ENCODE peak calls at places on chromosomes 13 and 19, in seven cellular contexts. One of them, this sample, is unnamed.

GRCh38 chr13:75685239-75685697 is 49.1 kb downstream of the LMO7 start:
- DNase-seq in kidney epithelial cell: peak
- DNase-seq in breast epithelium: no peak
- DNase-seq in endothelial cell: no peak
- DNase-seq in cardiac fibroblast: peak
- DNase-seq in BJ: peak
- DNase-seq in SK-N-SH: no peak
- DNase-seq in this sample: no peak

GRCh38 chr13:42216422-42216735 is 55.6 kb upstream of the AKAP11 start:
- DNase-seq in kidney epithelial cell: no peak
- DNase-seq in breast epithelium: no peak
- DNase-seq in endothelial cell: no peak
- DNase-seq in cardiac fibroblast: no peak
- DNase-seq in BJ: no peak
- DNase-seq in SK-N-SH: no peak
- DNase-seq in this sample: no peak

GRCh38 chr19:56840452-56841193 is at the start of the genes PEG3 and ZIM2:
- DNase-seq in kidney epithelial cell: no peak
- DNase-seq in breast epithelium: peak
- DNase-seq in endothelial cell: no peak
- DNase-seq in cardiac fibroblast: no peak
- DNase-seq in BJ: no peak
- DNase-seq in SK-N-SH: peak
- DNase-seq in this sample: no peak

GRCh38 chr19:53019684-53020083 is 6.0 kb downstream of the ERVV-1 start:
- DNase-seq in kidney epithelial cell: no peak
- DNase-seq in breast epithelium: no peak
- DNase-seq in endothelial cell: peak
- DNase-seq in cardiac fibroblast: peak
- DNase-seq in BJ: no peak
- DNase-seq in SK-N-SH: no peak
- DNase-seq in this sample: no peak

GRCh38 chr13:108225440-108225839 is 7.2 kb downstream of the ABHD13 start:
- DNase-seq in kidney epithelial cell: no peak
- DNase-seq in breast epithelium: no peak
- DNase-seq in endothelial cell: no peak
- DNase-seq in cardiac fibroblast: no peak
- DNase-seq in BJ: no peak
- DNase-seq in SK-N-SH: no peak
- DNase-seq in this sample: no peak

GRCh38 chr13:20822406-20822805 is 48.6 kb upstream of the EEF1AKMT1 start:
- DNase-seq in kidney epithelial cell: no peak
- DNase-seq in breast epithelium: no peak
- DNase-seq in endothelial cell: no peak
- DNase-seq in cardiac fibroblast: no peak
- DNase-seq in BJ: no peak
- DNase-seq in SK-N-SH: no peak
- DNase-seq in this sample: no peak

GRCh38 chr13:37375724-37376123 is 222.8 kb downstream of the POSTN start:
- DNase-seq in kidney epithelial cell: no peak
- DNase-seq in breast epithelium: no peak
- DNase-seq in endothelial cell: no peak
- DNase-seq in cardiac fibroblast: peak
- DNase-seq in BJ: no peak
- DNase-seq in SK-N-SH: no peak
- DNase-seq in this sample: no peak

GRCh38 chr13:112058519-112058873 is 8.5 kb upstream of the SOX1 start:
- DNase-seq in kidney epithelial cell: no peak
- DNase-seq in breast epithelium: no peak
- DNase-seq in endothelial cell: no peak
- DNase-seq in cardiac fibroblast: no peak
- DNase-seq in BJ: no peak
- DNase-seq in SK-N-SH: no peak
- DNase-seq in this sample: no peak

GRCh38 chr13:102825921-102826706 is 19.7 kb upstream of the ERCC5 start:
- DNase-seq in kidney epithelial cell: peak
- DNase-seq in breast epithelium: no peak
- DNase-seq in endothelial cell: no peak
- DNase-seq in cardiac fibroblast: peak
- DNase-seq in BJ: peak
- DNase-seq in SK-N-SH: no peak
- DNase-seq in this sample: peak

GRCh38 chr13:24175847-24176246 is 15.3 kb downstream of the SPATA13 start:
- DNase-seq in kidney epithelial cell: no peak
- DNase-seq in breast epithelium: no peak
- DNase-seq in endothelial cell: no peak
- DNase-seq in cardiac fibroblast: no peak
- DNase-seq in BJ: no peak
- DNase-seq in SK-N-SH: no peak
- DNase-seq in this sample: no peak

GRCh38 chr19:4059931-4060620 is 6.6 kb downstream of the ZBTB7A start:
- DNase-seq in kidney epithelial cell: no peak
- DNase-seq in breast epithelium: no peak
- DNase-seq in endothelial cell: no peak
- DNase-seq in cardiac fibroblast: peak
- DNase-seq in BJ: no peak
- DNase-seq in SK-N-SH: no peak
- DNase-seq in this sample: no peak

GRCh38 chr13:98752111-98752941 is at the start of gene SLC15A1:
- DNase-seq in kidney epithelial cell: no peak
- DNase-seq in breast epithelium: no peak
- DNase-seq in endothelial cell: peak
- DNase-seq in cardiac fibroblast: no peak
- DNase-seq in BJ: no peak
- DNase-seq in SK-N-SH: peak
- DNase-seq in this sample: no peak

GRCh38 chr19:51904331-51905165 is at the start of gene ZNF649:
- DNase-seq in kidney epithelial cell: peak
- DNase-seq in breast epithelium: peak
- DNase-seq in endothelial cell: peak
- DNase-seq in cardiac fibroblast: peak
- DNase-seq in BJ: no peak
- DNase-seq in SK-N-SH: peak
- DNase-seq in this sample: peak

DNA sequence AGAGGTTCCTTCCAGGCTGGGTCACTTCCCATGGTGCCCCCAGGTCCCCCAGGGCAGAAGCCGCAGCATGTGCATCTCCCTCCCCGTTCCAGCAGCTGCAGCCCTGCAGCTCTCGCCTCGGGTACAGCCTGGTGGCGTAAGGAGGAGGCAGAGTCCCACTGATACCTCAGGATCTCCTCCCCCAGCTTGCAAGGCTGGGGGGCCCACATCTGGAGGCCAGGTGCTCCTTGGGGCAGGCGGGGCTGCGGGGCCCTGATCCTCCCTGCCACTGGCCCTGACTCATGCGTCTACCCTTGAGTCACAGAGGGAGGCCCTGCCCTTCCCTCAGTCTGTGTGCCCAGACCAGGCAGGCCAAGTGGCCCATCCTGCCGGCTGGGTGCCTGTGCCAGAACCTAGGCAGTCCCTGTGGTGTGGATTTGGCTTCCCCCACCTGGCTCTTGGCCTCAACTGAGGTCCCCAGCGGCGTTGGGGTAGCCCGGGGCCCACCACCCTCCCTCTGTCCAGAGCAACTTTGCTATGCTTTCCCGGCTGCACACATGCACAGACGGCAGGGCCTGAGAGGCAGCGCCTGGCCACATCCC is 12.8 kb downstream of the YIPF2 start:
- DNase-seq in kidney epithelial cell: peak
- DNase-seq in breast epithelium: no peak
- DNase-seq in endothelial cell: no peak
- DNase-seq in cardiac fibroblast: peak
- DNase-seq in BJ: peak
- DNase-seq in SK-N-SH: peak
- DNase-seq in this sample: peak
- TF ChIP-seq CTCF in kidney epithelial cell: no peak
- TF ChIP-seq CTCF in breast epithelium: no peak
- TF ChIP-seq CTCF in endothelial cell: no peak
- TF ChIP-seq CTCF in cardiac fibroblast: peak
- TF ChIP-seq CTCF in BJ: peak
- TF ChIP-seq CTCF in SK-N-SH: no peak
- TF ChIP-seq CTCF in this sample: peak

GRCh38 chr13:43755844-43756243 is 30.9 kb downstream of the ENOX1 start:
- DNase-seq in kidney epithelial cell: no peak
- DNase-seq in breast epithelium: no peak
- DNase-seq in endothelial cell: no peak
- DNase-seq in cardiac fibroblast: no peak
- DNase-seq in BJ: no peak
- DNase-seq in SK-N-SH: no peak
- DNase-seq in this sample: no peak
- TF ChIP-seq CTCF in kidney epithelial cell: no peak
- TF ChIP-seq CTCF in breast epithelium: no peak
- TF ChIP-seq CTCF in endothelial cell: no peak
- TF ChIP-seq CTCF in cardiac fibroblast: no peak
- TF ChIP-seq CTCF in BJ: no peak
- TF ChIP-seq CTCF in SK-N-SH: no peak
- TF ChIP-seq CTCF in this sample: no peak

GRCh38 chr19:2424686-2425621 is 2.4 kb downstream of the TIMM13 start:
- DNase-seq in kidney epithelial cell: peak
- DNase-seq in breast epithelium: no peak
- DNase-seq in endothelial cell: peak
- DNase-seq in cardiac fibroblast: peak
- DNase-seq in BJ: no peak
- DNase-seq in SK-N-SH: peak
- DNase-seq in this sample: peak
- TF ChIP-seq CTCF in kidney epithelial cell: peak
- TF ChIP-seq CTCF in breast epithelium: no peak
- TF ChIP-seq CTCF in endothelial cell: peak
- TF ChIP-seq CTCF in cardiac fibroblast: peak
- TF ChIP-seq CTCF in BJ: peak
- TF ChIP-seq CTCF in SK-N-SH: no peak
- TF ChIP-seq CTCF in this sample: peak

GRCh38 chr19:18502633-18503294 is 19.1 kb downstream of the ELL start:
- DNase-seq in kidney epithelial cell: no peak
- DNase-seq in breast epithelium: no peak
- DNase-seq in endothelial cell: no peak
- DNase-seq in cardiac fibroblast: no peak
- DNase-seq in BJ: no peak
- DNase-seq in SK-N-SH: peak
- DNase-seq in this sample: no peak
- TF ChIP-seq CTCF in kidney epithelial cell: no peak
- TF ChIP-seq CTCF in breast epithelium: no peak
- TF ChIP-seq CTCF in endothelial cell: no peak
- TF ChIP-seq CTCF in cardiac fibroblast: no peak
- TF ChIP-seq CTCF in BJ: no peak
- TF ChIP-seq CTCF in SK-N-SH: no peak
- TF ChIP-seq CTCF in this sample: no peak

GRCh38 chr13:72694314-72694713 is 33.1 kb downstream of the MZT1 start:
- DNase-seq in kidney epithelial cell: no peak
- DNase-seq in breast epithelium: no peak
- DNase-seq in endothelial cell: no peak
- DNase-seq in cardiac fibroblast: no peak
- DNase-seq in BJ: no peak
- DNase-seq in SK-N-SH: no peak
- DNase-seq in this sample: no peak

GRCh38 chr13:72698164-72698563 is 29.3 kb downstream of the MZT1 start:
- DNase-seq in kidney epithelial cell: no peak
- DNase-seq in breast epithelium: no peak
- DNase-seq in endothelial cell: no peak
- DNase-seq in cardiac fibroblast: peak
- DNase-seq in BJ: no peak
- DNase-seq in SK-N-SH: no peak
- DNase-seq in this sample: no peak

GRCh38 chr13:72692884-72693514 is 34.4 kb downstream of the MZT1 start:
- DNase-seq in kidney epithelial cell: no peak
- DNase-seq in breast epithelium: no peak
- DNase-seq in endothelial cell: no peak
- DNase-seq in cardiac fibroblast: no peak
- DNase-seq in BJ: no peak
- DNase-seq in SK-N-SH: no peak
- DNase-seq in this sample: no peak

GRCh38 chr13:72693832-72694231 is 33.6 kb downstream of the MZT1 start:
- DNase-seq in kidney epithelial cell: no peak
- DNase-seq in breast epithelium: no peak
- DNase-seq in endothelial cell: no peak
- DNase-seq in cardiac fibroblast: no peak
- DNase-seq in BJ: no peak
- DNase-seq in SK-N-SH: no peak
- DNase-seq in this sample: no peak

GRCh38 chr13:72696590-72696989 is 30.8 kb downstream of the MZT1 start:
- DNase-seq in kidney epithelial cell: no peak
- DNase-seq in breast epithelium: no peak
- DNase-seq in endothelial cell: no peak
- DNase-seq in cardiac fibroblast: peak
- DNase-seq in BJ: no peak
- DNase-seq in SK-N-SH: peak
- DNase-seq in this sample: no peak
- TF ChIP-seq CTCF in kidney epithelial cell: peak
- TF ChIP-seq CTCF in breast epithelium: peak
- TF ChIP-seq CTCF in endothelial cell: no peak
- TF ChIP-seq CTCF in cardiac fibroblast: peak
- TF ChIP-seq CTCF in BJ: peak
- TF ChIP-seq CTCF in SK-N-SH: peak
- TF ChIP-seq CTCF in this sample: peak

DNA sequence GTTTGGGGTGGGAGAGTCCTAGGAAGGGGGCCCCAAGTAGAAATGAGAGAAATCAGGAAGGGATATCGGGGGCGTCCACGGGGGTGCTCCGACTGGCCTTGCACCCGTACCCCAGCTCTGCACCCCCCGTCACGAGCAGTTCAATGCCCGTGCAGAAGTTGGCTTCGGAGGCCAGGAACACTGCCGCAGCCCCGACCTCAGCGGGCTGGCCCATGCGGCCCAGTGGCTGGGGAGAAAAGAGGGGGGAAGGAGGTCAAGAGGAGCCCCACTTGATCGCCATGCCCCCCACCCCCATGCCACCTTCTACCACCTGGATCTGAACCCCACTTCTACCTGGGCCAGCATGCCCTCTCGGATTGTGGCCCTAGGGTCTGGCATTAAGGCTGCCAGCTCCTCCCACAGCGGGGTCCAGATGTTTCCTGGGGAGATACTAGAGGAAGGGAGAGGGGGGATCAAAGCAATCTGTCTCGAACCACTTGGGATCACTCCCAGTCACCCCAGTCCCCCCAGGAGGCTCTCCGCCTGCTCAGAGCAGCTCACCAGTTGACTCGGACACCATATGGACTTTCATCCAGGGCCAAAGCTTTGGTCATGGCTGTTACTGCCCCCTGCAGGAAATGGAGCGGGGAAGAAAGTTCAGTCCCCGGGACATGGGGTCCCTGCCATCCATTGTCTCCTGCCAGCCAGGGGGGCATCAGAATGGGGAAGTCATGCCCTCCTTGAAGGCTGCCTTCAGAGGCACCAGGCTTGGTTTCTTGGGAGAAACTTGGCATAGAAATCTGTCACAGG is 2.5 kb upstream of the BCAT2 start:
- DNase-seq in kidney epithelial cell: no peak
- DNase-seq in breast epithelium: no peak
- DNase-seq in endothelial cell: no peak
- DNase-seq in cardiac fibroblast: no peak
- DNase-seq in BJ: no peak
- DNase-seq in SK-N-SH: peak
- DNase-seq in this sample: no peak
- TF ChIP-seq CTCF in kidney epithelial cell: no peak
- TF ChIP-seq CTCF in breast epithelium: no peak
- TF ChIP-seq CTCF in endothelial cell: peak
- TF ChIP-seq CTCF in cardiac fibroblast: peak
- TF ChIP-seq CTCF in BJ: peak
- TF ChIP-seq CTCF in SK-N-SH: peak
- TF ChIP-seq CTCF in this sample: no peak

This sample was measured in AG09319.